ENCODE peak calls at places on chromosome 2, in seven cellular contexts. M is SK-N-SH, D is HCT116, C is Panc1, O is spleen, X is vagina, V is prostate gland. Y is an unnamed sample.

GRCh38 chr2:118374974-118375745 is 286.9 kb downstream of the INSIG2 start:
- DNase-seq in C (no peak), O (no peak), M (no peak), V (no peak), D (no peak), X (no peak), Y (no peak)

GRCh38 chr2:241892299-241893137 is 23.0 kb downstream of the RTP5 start:
- DNase-seq in V (no peak), C (no peak), M (peak; percentile 78), O (peak; percentile 65), X (no peak), D (no peak), Y (no peak)

GRCh38 chr2:39469807-39470206 is 32.7 kb upstream of the MAP4K3 start:
- DNase-seq in V (no peak), O (no peak), D (no peak), X (no peak), M (no peak), C (no peak), Y (peak; percentile 88)

GRCh38 chr2:117862459-117862858 is 48.0 kb downstream of the DDX18 start:
- DNase-seq in D (no peak), V (no peak), M (no peak), X (no peak), C (no peak), O (no peak), Y (no peak)

GRCh38 chr2:71798266-71799012 is 345.1 kb downstream of the DYSF start:
- DNase-seq in O (peak; percentile 72), D (peak; percentile 34), V (no peak), M (peak; percentile 64), C (no peak), X (no peak), Y (peak; percentile 61)

GRCh38 chr2:147464737-147465437 is 379.9 kb upstream of the ACVR2A start:
- DNase-seq in C (no peak), O (no peak), M (no peak), D (no peak), V (no peak), X (no peak), Y (peak; percentile 11)

GRCh38 chr2:230893881-230894781 is 29.4 kb downstream of the ITM2C start:
- DNase-seq in O (peak; percentile 88), M (no peak), D (no peak), X (no peak), C (no peak), V (no peak), Y (no peak)

GRCh38 chr2:239917128-239917956 is 107.8 kb downstream of the NDUFA10 start:
- DNase-seq in C (no peak), X (no peak), V (no peak), M (no peak), D (peak; percentile 16), O (no peak), Y (no peak)

GRCh38 chr2:134594399-134594798 is 124.4 kb downstream of the TMEM163 start:
- DNase-seq in X (no peak), C (no peak), V (no peak), M (no peak), D (no peak), O (no peak), Y (no peak)

GRCh38 chr2:197673142-197673541 is 2.2 kb downstream of the RFTN2 start:
- DNase-seq in O (no peak), D (no peak), X (no peak), V (no peak), C (no peak), M (no peak), Y (no peak)

GRCh38 chr2:106519767-106520166 is 32.6 kb downstream of the CD8B2 start:
- DNase-seq in D (no peak), O (no peak), V (no peak), M (no peak), X (no peak), C (no peak), Y (no peak)

GRCh38 chr2:115606350-115606749 is 1163.9 kb downstream of the DPP10 start:
- DNase-seq in V (no peak), X (no peak), C (no peak), O (no peak), D (no peak), M (no peak), Y (no peak)

GRCh38 chr2:25639131-25639530 is 34.2 kb downstream of the DTNB start:
- DNase-seq in O (no peak), V (no peak), C (no peak), D (no peak), M (no peak), X (no peak), Y (no peak)

GRCh38 chr2:129895061-129895460 is 84.4 kb upstream of the RAB6C start:
- DNase-seq in O (no peak), M (no peak), D (no peak), C (no peak), X (peak; percentile 93), V (no peak), Y (no peak)

GRCh38 chr2:128738446-128739110 is 419.9 kb upstream of the HS6ST1 start:
- DNase-seq in C (no peak), D (no peak), O (no peak), X (no peak), M (no peak), V (no peak), Y (no peak)

GRCh38 chr2:88919087-88919738 is 227.7 kb downstream of the RPIA start:
- DNase-seq in X (no peak), O (no peak), V (no peak), M (peak; percentile 19), D (no peak), C (no peak), Y (peak; percentile 31)

GRCh38 chr2:168138369-168138768 is 109.0 kb downstream of the STK39 start:
- DNase-seq in D (no peak), M (no peak), X (no peak), O (no peak), C (no peak), V (peak; percentile 12), Y (no peak)

GRCh38 chr2:47904903-47905453 is 1.3 kb downstream of the FBXO11 start:
- DNase-seq in X (no peak), D (no peak), O (peak; percentile 91), C (no peak), M (peak; percentile 69), V (peak; percentile 23), Y (peak; percentile 19)

GRCh38 chr2:79389475-79389874 is 123.4 kb upstream of the CTNNA2 start:
- DNase-seq in D (no peak), C (no peak), V (no peak), O (no peak), X (no peak), M (no peak), Y (peak; percentile 25)

GRCh38 chr2:66853585-66853984 is 418.7 kb downstream of the MEIS1 start:
- DNase-seq in D (no peak), C (no peak), O (no peak), M (no peak), X (no peak), V (no peak), Y (no peak)

GRCh38 chr2:170873035-170873692 is 55.9 kb upstream of the GORASP2 start:
- DNase-seq in D (peak; percentile 63), X (no peak), C (peak; percentile 64), V (peak; percentile 40), O (peak; percentile 89), M (peak; percentile 81), Y (peak; percentile 70)

GRCh38 chr2:35255826-35256225 is 1099.8 kb upstream of the CRIM1 start:
- DNase-seq in V (no peak), C (no peak), X (no peak), O (no peak), M (no peak), D (no peak), Y (no peak)

GRCh38 chr2:148674063-148675020 is 29.8 kb downstream of the EPC2 start:
- DNase-seq in C (no peak), D (peak; percentile 28), M (peak; percentile 27), X (no peak), O (no peak), V (no peak), Y (peak; percentile 50)

GRCh38 chr2:16666453-16666801 is 793 bp upstream of the CYRIA start:
- DNase-seq in V (no peak), O (no peak), D (no peak), C (no peak), X (no peak), M (no peak), Y (no peak)

GRCh38 chr2:188456114-188456909 is 164.6 kb downstream of the GULP1 start:
- DNase-seq in V (no peak), M (no peak), C (no peak), O (no peak), X (no peak), D (no peak), Y (no peak)
- TF ChIP-seq POLR2AphosphoS5 in V (no peak), M (no peak), C (no peak), O (no peak), X (no peak), D (no peak), Y (no peak)

GRCh38 chr2:96951125-96951654 is 35.2 kb downstream of the FAM178B start:
- DNase-seq in X (no peak), V (peak; percentile 85), M (peak; percentile 91), D (peak; percentile 50), C (peak; percentile 27), O (peak; percentile 92), Y (peak; percentile 64)
- TF ChIP-seq POLR2AphosphoS5 in X (peak; percentile 43), V (peak; percentile 79), M (no peak), D (peak; percentile 23), C (no peak), O (peak; percentile 65), Y (no peak)

DNA sequence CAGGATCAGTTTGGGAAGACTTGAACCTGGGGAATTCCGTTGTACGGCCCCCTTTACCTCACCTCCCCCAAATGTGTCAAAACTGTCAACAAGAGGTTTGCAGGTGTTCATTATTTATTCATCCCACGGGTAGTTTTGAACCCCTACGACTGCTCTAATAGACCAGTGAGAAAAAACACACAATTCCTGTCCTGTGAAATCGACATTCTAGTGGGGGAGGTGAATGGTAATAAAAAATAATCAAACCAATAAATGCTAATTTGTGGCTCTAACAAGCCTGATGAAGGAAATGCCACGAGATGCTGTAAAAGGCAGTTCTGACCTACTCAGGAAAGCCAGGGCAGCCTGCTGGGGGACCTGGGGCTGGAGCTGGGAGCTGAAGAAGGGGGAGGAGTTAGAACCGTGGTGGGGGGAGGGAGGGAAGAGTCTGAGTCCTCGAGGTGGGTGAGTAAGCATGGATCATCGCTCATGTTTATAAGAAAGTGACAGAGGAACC is 463 bp upstream of the DNAJB2 start:
- DNase-seq in D (no peak), V (no peak), X (no peak), O (no peak), C (no peak), M (no peak), Y (no peak)
- TF ChIP-seq POLR2AphosphoS5 in D (no peak), V (no peak), X (no peak), O (no peak), C (no peak), M (no peak), Y (no peak)

DNA sequence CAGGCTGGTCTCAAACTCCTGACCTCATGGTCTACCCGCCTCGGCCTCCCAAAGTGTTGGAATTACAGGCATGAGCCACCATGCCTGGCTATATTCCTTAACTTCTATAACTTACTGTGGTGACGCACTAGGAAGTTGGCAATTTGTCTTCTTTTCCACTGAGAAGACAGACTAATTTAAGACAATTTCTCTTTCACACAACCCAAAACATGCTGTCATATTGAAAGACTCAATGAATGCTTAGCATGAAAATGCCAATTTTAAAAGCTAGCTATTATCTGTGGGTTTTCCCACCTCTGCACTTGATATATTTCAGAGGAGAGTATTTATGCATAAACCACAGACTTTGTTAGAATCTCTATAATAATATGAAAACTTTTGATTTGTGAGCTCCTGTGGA is 84.5 kb downstream of the ERBB4 start:
- DNase-seq in O (no peak), D (no peak), M (no peak), C (no peak), V (no peak), X (no peak), Y (no peak)
- TF ChIP-seq POLR2AphosphoS5 in O (no peak), D (no peak), M (no peak), C (no peak), V (no peak), X (no peak), Y (no peak)

Y was measured in HepG2.